ENCODE peak calls at places on chromosomes 4 and X, in five cellular contexts. One of them, this sample, is unnamed.

GRCh38 chr4:31016322-31017061 is 296.3 kb downstream of the PCDH7 start:
- DNase-seq in germinal center: no peak
- DNase-seq in Kasumi-1: no peak
- DNase-seq in ureter: no peak
- DNase-seq in Right ventricle myocardium superior: no peak
- DNase-seq in this sample: no peak

GRCh38 chrX:23732704-23733103 is 10.4 kb downstream of the ACOT9 start:
- DNase-seq in germinal center: peak
- DNase-seq in Kasumi-1: no peak
- DNase-seq in ureter: no peak
- DNase-seq in Right ventricle myocardium superior: no peak
- DNase-seq in this sample: no peak

GRCh38 chr4:6987566-6987920 is 55.6 kb upstream of the TADA2B start:
- DNase-seq in germinal center: no peak
- DNase-seq in Kasumi-1: peak
- DNase-seq in ureter: no peak
- DNase-seq in Right ventricle myocardium superior: no peak
- DNase-seq in this sample: no peak

GRCh38 chrX:143437439-143437838 is 79.8 kb downstream of the SPANXN3 start:
- DNase-seq in germinal center: no peak
- DNase-seq in Kasumi-1: peak
- DNase-seq in ureter: no peak
- DNase-seq in Right ventricle myocardium superior: no peak
- DNase-seq in this sample: no peak

GRCh38 chr4:162804323-162804924 is 362.3 kb downstream of the NAF1 start:
- DNase-seq in germinal center: no peak
- DNase-seq in Kasumi-1: no peak
- DNase-seq in ureter: no peak
- DNase-seq in Right ventricle myocardium superior: no peak
- DNase-seq in this sample: no peak

GRCh38 chrX:95057341-95057740 is 1383.3 kb downstream of the FAM133A start:
- DNase-seq in germinal center: no peak
- DNase-seq in Kasumi-1: no peak
- DNase-seq in ureter: no peak
- DNase-seq in Right ventricle myocardium superior: no peak
- DNase-seq in this sample: no peak

GRCh38 chrX:133922390-133922772 is 63.0 kb downstream of the GPC3 start:
- DNase-seq in germinal center: no peak
- DNase-seq in Kasumi-1: no peak
- DNase-seq in ureter: no peak
- DNase-seq in Right ventricle myocardium superior: no peak
- DNase-seq in this sample: no peak

GRCh38 chrX:134186362-134187121 is 50.4 kb upstream of the CCDC160 start:
- DNase-seq in germinal center: peak
- DNase-seq in Kasumi-1: peak
- DNase-seq in ureter: no peak
- DNase-seq in Right ventricle myocardium superior: no peak
- DNase-seq in this sample: no peak

GRCh38 chr4:26931451-26931850 is 70.8 kb downstream of the STIM2 start:
- DNase-seq in germinal center: no peak
- DNase-seq in Kasumi-1: no peak
- DNase-seq in ureter: no peak
- DNase-seq in Right ventricle myocardium superior: no peak
- DNase-seq in this sample: no peak

GRCh38 chrX:154018518-154019060 is 1.1 kb downstream of the IRAK1 start:
- DNase-seq in germinal center: no peak
- DNase-seq in Kasumi-1: no peak
- DNase-seq in ureter: no peak
- DNase-seq in Right ventricle myocardium superior: no peak
- DNase-seq in this sample: no peak

GRCh38 chr4:107823870-107824366 is 814 bp upstream of the SGMS2 start:
- DNase-seq in germinal center: no peak
- DNase-seq in Kasumi-1: no peak
- DNase-seq in ureter: no peak
- DNase-seq in Right ventricle myocardium superior: no peak
- DNase-seq in this sample: no peak

GRCh38 chrX:40406330-40406859 is 174.4 kb upstream of the ATP6AP2 start:
- DNase-seq in germinal center: peak
- DNase-seq in Kasumi-1: peak
- DNase-seq in ureter: no peak
- DNase-seq in Right ventricle myocardium superior: no peak
- DNase-seq in this sample: no peak

GRCh38 chr4:105352826-105353225 is 121.0 kb downstream of the PPA2 start:
- DNase-seq in germinal center: no peak
- DNase-seq in Kasumi-1: no peak
- DNase-seq in ureter: no peak
- DNase-seq in Right ventricle myocardium superior: no peak
- DNase-seq in this sample: no peak

GRCh38 chr4:41506071-41506470 is 31.9 kb upstream of the LIMCH1 start:
- DNase-seq in germinal center: no peak
- DNase-seq in Kasumi-1: no peak
- DNase-seq in ureter: no peak
- DNase-seq in Right ventricle myocardium superior: no peak
- DNase-seq in this sample: no peak

GRCh38 chrX:13689519-13690211 is 737 bp downstream of the RAB9A start:
- DNase-seq in germinal center: no peak
- DNase-seq in Kasumi-1: no peak
- DNase-seq in ureter: no peak
- DNase-seq in Right ventricle myocardium superior: no peak
- DNase-seq in this sample: no peak

GRCh38 chrX:1673337-1673736 is 58.5 kb downstream of the ASMT start:
- DNase-seq in germinal center: peak
- DNase-seq in Kasumi-1: peak
- DNase-seq in ureter: no peak
- DNase-seq in Right ventricle myocardium superior: no peak
- DNase-seq in this sample: no peak

GRCh38 chr4:24195976-24196736 is 306.3 kb upstream of the PPARGC1A start:
- DNase-seq in germinal center: no peak
- DNase-seq in Kasumi-1: no peak
- DNase-seq in ureter: no peak
- DNase-seq in Right ventricle myocardium superior: no peak
- DNase-seq in this sample: no peak

GRCh38 chrX:151974336-151975227 is at the start of gene GABRE:
- DNase-seq in germinal center: peak
- DNase-seq in Kasumi-1: no peak
- DNase-seq in ureter: peak
- DNase-seq in Right ventricle myocardium superior: peak
- DNase-seq in this sample: peak

GRCh38 chr4:107740381-107740780 is 20.3 kb upstream of the PAPSS1 start:
- DNase-seq in germinal center: no peak
- DNase-seq in Kasumi-1: peak
- DNase-seq in ureter: no peak
- DNase-seq in Right ventricle myocardium superior: no peak
- DNase-seq in this sample: no peak

GRCh38 chr4:185384877-185385465 is 10.8 kb downstream of the LRP2BP start:
- DNase-seq in germinal center: no peak
- DNase-seq in Kasumi-1: no peak
- DNase-seq in ureter: no peak
- DNase-seq in Right ventricle myocardium superior: no peak
- DNase-seq in this sample: no peak

GRCh38 chrX:140710710-140711109 is 1.2 kb downstream of the LINC00632 start:
- DNase-seq in germinal center: no peak
- DNase-seq in Kasumi-1: no peak
- DNase-seq in ureter: no peak
- DNase-seq in Right ventricle myocardium superior: no peak
- DNase-seq in this sample: no peak

GRCh38 chrX:75649829-75650228 is 127.0 kb upstream of the ZDHHC15 start:
- DNase-seq in germinal center: no peak
- DNase-seq in Kasumi-1: no peak
- DNase-seq in ureter: no peak
- DNase-seq in Right ventricle myocardium superior: no peak
- DNase-seq in this sample: no peak

GRCh38 chr4:125125256-125125655 is 189.5 kb upstream of the FAT4 start:
- DNase-seq in germinal center: no peak
- DNase-seq in Kasumi-1: no peak
- DNase-seq in ureter: no peak
- DNase-seq in Right ventricle myocardium superior: no peak
- DNase-seq in this sample: no peak

GRCh38 chrX:133608406-133608805 is 193.1 kb upstream of the GPC4 start:
- DNase-seq in germinal center: no peak
- DNase-seq in Kasumi-1: peak
- DNase-seq in ureter: no peak
- DNase-seq in Right ventricle myocardium superior: no peak
- DNase-seq in this sample: no peak

This sample was measured in lung.